ENCODE peak calls at places on chromosomes 2 and 18, in four cellular contexts. J is activated gamma-delta T cell treated with Interleukin-2 at 50 U/mL for 16 hours, D is psoas muscle, K is NAMALWA. R is an unnamed sample.
A peak's percentile ranks its signal among the peaks of the same experiment; 100 is the strongest.

GRCh38 chr2:163348843-163349395 is 386.9 kb downstream of the FIGN start:
- DNase-seq in K (no peak), J (no peak), D (no peak), R (peak; percentile 48)

GRCh38 chr18:68874361-68874760 is 76.5 kb downstream of the CCDC102B start:
- DNase-seq in J (no peak), D (no peak), K (no peak), R (no peak)

GRCh38 chr18:13543811-13544732 is 182.3 kb downstream of the FAM210A start:
- DNase-seq in J (no peak), K (no peak), D (no peak), R (no peak)

GRCh38 chr2:100427627-100428258 is 10.3 kb upstream of the CHST10 start:
- DNase-seq in K (peak; percentile 76), J (peak; percentile 64), D (peak; percentile 42), R (peak; percentile 53)

GRCh38 chr2:46900381-46900780 is 15.2 kb downstream of the MCFD2 start:
- DNase-seq in D (no peak), K (no peak), J (no peak), R (no peak)

GRCh38 chr2:219496247-219496646 is 2.4 kb upstream of the GMPPA start:
- DNase-seq in J (no peak), D (no peak), K (no peak), R (no peak)

GRCh38 chr2:67797801-67798535 is 264.8 kb downstream of the C1D start:
- DNase-seq in K (no peak), J (no peak), D (no peak), R (no peak)

GRCh38 chr2:152466041-152466440 is 131.1 kb downstream of the FMNL2 start:
- DNase-seq in D (no peak), K (no peak), J (no peak), R (peak; percentile 79)

GRCh38 chr2:201699384-201699783 is 940 bp upstream of the MPP4 start:
- DNase-seq in D (no peak), J (no peak), K (no peak), R (no peak)

GRCh38 chr2:26934985-26935384 is 35.5 kb upstream of the MAPRE3 start:
- DNase-seq in K (no peak), D (no peak), J (no peak), R (no peak)

GRCh38 chr2:121521359-121521758 is 9.3 kb upstream of the RNU4ATAC start:
- DNase-seq in J (no peak), K (no peak), D (peak; percentile 51), R (no peak)

GRCh38 chr2:224682121-224682520 is 34.0 kb downstream of the CCDC195 start:
- DNase-seq in J (no peak), K (no peak), D (no peak), R (no peak)

GRCh38 chr2:71323386-71323785 is 8.2 kb upstream of the ZNF638 start:
- DNase-seq in D (no peak), J (no peak), K (no peak), R (no peak)

GRCh38 chr2:42492691-42493467 is 903 bp downstream of the KCNG3 start:
- DNase-seq in J (peak; percentile 35), D (no peak), K (no peak), R (no peak)

GRCh38 chr2:44705851-44706555 is 235.5 kb upstream of the SIX3 start:
- DNase-seq in D (no peak), K (no peak), J (no peak), R (no peak)

GRCh38 chr2:128446049-128446811 is 127.6 kb upstream of the HS6ST1 start:
- DNase-seq in K (no peak), D (no peak), J (peak; percentile 1), R (peak; percentile 58)

GRCh38 chr18:39796413-39796812 is 2158.6 kb upstream of the PIK3C3 start:
- DNase-seq in J (no peak), K (no peak), D (no peak), R (peak; percentile 84)

GRCh38 chr2:113079123-113079522 is 11.4 kb downstream of the IL1F10 start:
- DNase-seq in K (no peak), J (no peak), D (no peak), R (no peak)

GRCh38 chr2:215032153-215032552 is 106.3 kb downstream of the ABCA12 start:
- DNase-seq in D (no peak), J (no peak), K (peak; percentile 22), R (no peak)

GRCh38 chr2:216181351-216181750 is 72.2 kb downstream of the XRCC5 start:
- DNase-seq in K (no peak), J (no peak), D (no peak), R (peak; percentile 22)

GRCh38 chr2:241950878-241951331 is 81.4 kb downstream of the RTP5 start:
- DNase-seq in J (peak; percentile 56), K (peak; percentile 66), D (peak; percentile 82), R (peak; percentile 76)

GRCh38 chr18:33573193-33573592 is 4.8 kb upstream of the ASXL3 start:
- DNase-seq in D (no peak), J (no peak), K (no peak), R (no peak)

GRCh38 chr18:12452801-12453200 is 45.1 kb downstream of the PRELID3A start:
- DNase-seq in K (no peak), D (no peak), J (no peak), R (no peak)

GRCh38 chr2:135093192-135093591 is 41.1 kb downstream of the RAB3GAP1 start:
- DNase-seq in K (no peak), D (no peak), J (no peak), R (no peak)

GRCh38 chr18:52334896-52335295 is 5.1 kb upstream of the DCC start:
- DNase-seq in D (no peak), J (no peak), K (no peak), R (no peak)

GRCh38 chr2:26727641-26728561 is 35.4 kb downstream of the KCNK3 start:
- DNase-seq in K (no peak), J (no peak), D (peak; percentile 60), R (no peak)